ENCODE peak calls at places on chromosomes 5 and 9, in six cellular contexts. G, W, N, K, O and S are unnamed samples.
A peak's percentile ranks its signal among the peaks of the same experiment; 100 is the strongest.

GRCh38 chr5:148961261-148962199 is 101.3 kb downstream of the SH3TC2 start:
- DNase-seq in G (no peak), W (no peak), N (no peak), K (no peak), O (no peak), S (no peak)

GRCh38 chr9:136564379-136564988 is 18.6 kb upstream of the NOTCH1 start:
- DNase-seq in G (no peak), W (no peak), N (peak; percentile 81), K (no peak), O (no peak), S (peak; percentile 64)

GRCh38 chr5:157216395-157217142 is 35.9 kb downstream of the ITK start:
- DNase-seq in G (peak; percentile 65), W (no peak), N (no peak), K (no peak), O (no peak), S (no peak)

GRCh38 chr9:27053369-27054057 is 48.0 kb upstream of the LRRC19 start:
- DNase-seq in G (no peak), W (no peak), N (peak; percentile 13), K (no peak), O (no peak), S (no peak)

GRCh38 chr5:86968311-86968753 is 299.4 kb upstream of the RASA1 start:
- DNase-seq in G (no peak), W (no peak), N (peak; percentile 79), K (no peak), O (no peak), S (peak; percentile 67)

GRCh38 chr5:157361865-157362465 is 96.0 kb downstream of the CYFIP2 start:
- DNase-seq in G (no peak), W (no peak), N (peak; percentile 71), K (no peak), O (no peak), S (no peak)

GRCh38 chr5:3149899-3150298 is 398.4 kb upstream of the IRX2 start:
- DNase-seq in G (no peak), W (no peak), N (no peak), K (no peak), O (no peak), S (no peak)

GRCh38 chr9:133251773-133252172 is 23.2 kb downstream of the ABO start:
- DNase-seq in G (no peak), W (no peak), N (no peak), K (no peak), O (no peak), S (no peak)

GRCh38 chr5:53416144-53416730 is 64.2 kb upstream of the FST start:
- DNase-seq in G (no peak), W (no peak), N (no peak), K (no peak), O (no peak), S (no peak)

GRCh38 chr5:179870952-179871351 is 12.3 kb upstream of the MRNIP start:
- DNase-seq in G (no peak), W (no peak), N (no peak), K (no peak), O (no peak), S (no peak)

GRCh38 chr5:93246093-93246855 is 334.7 kb downstream of the NR2F1-AS1 start:
- DNase-seq in G (no peak), W (no peak), N (peak; percentile 85), K (no peak), O (no peak), S (peak; percentile 99)

GRCh38 chr9:96859461-96860198 is 5.3 kb upstream of the ZNF782 start:
- DNase-seq in G (no peak), W (no peak), N (peak; percentile 25), K (no peak), O (no peak), S (peak; percentile 38)

GRCh38 chr5:5348135-5348534 is 74.3 kb upstream of the ICE1 start:
- DNase-seq in G (no peak), W (no peak), N (no peak), K (no peak), O (no peak), S (no peak)

GRCh38 chr9:2157277-2158105 is 142.3 kb downstream of the SMARCA2 start:
- DNase-seq in G (peak; percentile 62), W (no peak), N (peak; percentile 61), K (peak; percentile 21), O (no peak), S (peak; percentile 85)

GRCh38 chr9:131635285-131635684 is 90.0 kb downstream of the PRRT1B start:
- DNase-seq in G (peak; percentile 90), W (no peak), N (peak; percentile 96), K (peak; percentile 63), O (peak; percentile 63), S (peak; percentile 81)

GRCh38 chr5:178237431-178238312 is 5.1 kb upstream of the PHYKPL start:
- DNase-seq in G (no peak), W (no peak), N (peak; percentile 27), K (no peak), O (no peak), S (no peak)

GRCh38 chr5:73638344-73639095 is 12.5 kb downstream of the ARHGEF28 start:
- DNase-seq in G (no peak), W (no peak), N (peak; percentile 80), K (no peak), O (no peak), S (no peak)

GRCh38 chr5:124240732-124241131 is 505.7 kb downstream of the ZNF608 start:
- DNase-seq in G (no peak), W (no peak), N (no peak), K (no peak), O (no peak), S (no peak)

GRCh38 chr5:150078802-150079654 is 7.3 kb downstream of the CSF1R start:
- DNase-seq in G (peak; percentile 36), W (no peak), N (no peak), K (no peak), O (no peak), S (no peak)

GRCh38 chr9:12817702-12818101 is 42.9 kb downstream of the LURAP1L start:
- DNase-seq in G (no peak), W (no peak), N (peak; percentile 31), K (no peak), O (no peak), S (peak; percentile 99)

GRCh38 chr5:109256486-109256885 is 153.3 kb downstream of the PJA2 start:
- DNase-seq in G (no peak), W (no peak), N (peak; percentile 45), K (no peak), O (no peak), S (peak; percentile 10)

GRCh38 chr5:136330353-136330913 is 34.9 kb downstream of the TRPC7 start:
- DNase-seq in G (no peak), W (peak; percentile 38), N (no peak), K (no peak), O (no peak), S (no peak)

GRCh38 chr9:133782157-133783130 is 44.3 kb upstream of the SARDH start:
- DNase-seq in G (peak; percentile 75), W (peak; percentile 54), N (peak; percentile 77), K (peak; percentile 50), O (peak; percentile 56), S (peak; percentile 53)

GRCh38 chr5:9390128-9390527 is 155.7 kb downstream of the SEMA5A start:
- DNase-seq in G (no peak), W (no peak), N (no peak), K (no peak), O (no peak), S (no peak)